ENCODE peak calls at places on chromosome 6, in six cellular contexts. A, T, Y, G, J and S are unnamed samples.

GRCh38 chr6:96724641-96725040 is 112.6 kb downstream of the GPR63 start:
- DNase-seq in A (no peak), T (no peak), Y (no peak), G (no peak), J (no peak), S (no peak)

GRCh38 chr6:140857734-140858380 is 1274.9 kb upstream of the GJE1 start:
- DNase-seq in A (peak; percentile 24), T (no peak), Y (no peak), G (no peak), J (no peak), S (peak; percentile 64)

GRCh38 chr6:44805239-44805849 is 417.8 kb downstream of the CDC5L start:
- DNase-seq in A (no peak), T (no peak), Y (no peak), G (no peak), J (no peak), S (no peak)

GRCh38 chr6:53432318-53433161 is 83.8 kb upstream of the ELOVL5 start:
- DNase-seq in A (no peak), T (peak; percentile 93), Y (no peak), G (no peak), J (no peak), S (no peak)

GRCh38 chr6:69164564-69165252 is 529.6 kb downstream of the ADGRB3 start:
- DNase-seq in A (no peak), T (no peak), Y (peak; percentile 46), G (no peak), J (no peak), S (no peak)

GRCh38 chr6:105816875-105817274 is 269.3 kb upstream of the PRDM1 start:
- DNase-seq in A (no peak), T (no peak), Y (no peak), G (no peak), J (no peak), S (no peak)

GRCh38 chr6:139605350-139605749 is 230.9 kb upstream of the CITED2 start:
- DNase-seq in A (no peak), T (no peak), Y (no peak), G (no peak), J (no peak), S (no peak)

GRCh38 chr6:46882622-46883021 is 39.1 kb downstream of the ADGRF5 start:
- DNase-seq in A (no peak), T (no peak), Y (no peak), G (no peak), J (no peak), S (no peak)

GRCh38 chr6:164069352-164070022 is 655.0 kb downstream of the QKI start:
- DNase-seq in A (no peak), T (no peak), Y (no peak), G (no peak), J (no peak), S (no peak)

GRCh38 chr6:38508894-38509293 is 130.8 kb downstream of the BTBD9 start:
- DNase-seq in A (no peak), T (peak; percentile 20), Y (no peak), G (no peak), J (no peak), S (no peak)

GRCh38 chr6:107965746-107966145 is 7.7 kb upstream of the SEC63 start:
- DNase-seq in A (no peak), T (no peak), Y (no peak), G (no peak), J (no peak), S (no peak)

GRCh38 chr6:81485395-81485794 is 267.1 kb downstream of the TENT5A start:
- DNase-seq in A (no peak), T (no peak), Y (no peak), G (no peak), J (no peak), S (no peak)

GRCh38 chr6:39377530-39377929 is 55.0 kb upstream of the KCNK16 start:
- DNase-seq in A (peak; percentile 23), T (peak; percentile 33), Y (peak; percentile 79), G (no peak), J (peak; percentile 76), S (no peak)

GRCh38 chr6:130406935-130407532 is 41.2 kb downstream of the TMEM200A start:
- DNase-seq in A (no peak), T (no peak), Y (no peak), G (no peak), J (no peak), S (no peak)

GRCh38 chr6:47529734-47530133 is 52.1 kb downstream of the CD2AP start:
- DNase-seq in A (no peak), T (no peak), Y (no peak), G (no peak), J (no peak), S (no peak)

GRCh38 chr6:143689852-143690251 is 12.1 kb downstream of the PHACTR2 start:
- DNase-seq in A (no peak), T (no peak), Y (no peak), G (no peak), J (no peak), S (no peak)

GRCh38 chr6:9659848-9660247 is 755.0 kb downstream of the TFAP2A start:
- DNase-seq in A (no peak), T (no peak), Y (no peak), G (no peak), J (no peak), S (no peak)

GRCh38 chr6:124997196-124997875 is 35.1 kb downstream of the RNF217 start:
- DNase-seq in A (no peak), T (no peak), Y (no peak), G (no peak), J (no peak), S (no peak)

GRCh38 chr6:30960907-30961673 is 20.3 kb downstream of the MUCL3 start:
- DNase-seq in A (no peak), T (peak; percentile 50), Y (no peak), G (no peak), J (no peak), S (no peak)

GRCh38 chr6:136989591-136990578 is 54.9 kb downstream of the IL20RA start:
- DNase-seq in A (no peak), T (no peak), Y (peak; percentile 87), G (no peak), J (peak; percentile 76), S (no peak)

GRCh38 chr6:139367810-139368321 is 6.6 kb downstream of the CITED2 start:
- DNase-seq in A (no peak), T (no peak), Y (no peak), G (no peak), J (no peak), S (no peak)

GRCh38 chr6:49552596-49552995 is 2.1 kb downstream of the C6orf141 start:
- DNase-seq in A (no peak), T (no peak), Y (no peak), G (no peak), J (no peak), S (no peak)

GRCh38 chr6:110597754-110598153 is 121.3 kb upstream of the SLC22A16 start:
- DNase-seq in A (no peak), T (no peak), Y (no peak), G (no peak), J (no peak), S (no peak)

GRCh38 chr6:105804436-105804835 is 281.7 kb upstream of the PRDM1 start:
- DNase-seq in A (no peak), T (no peak), Y (no peak), G (no peak), J (no peak), S (no peak)

GRCh38 chr6:35049885-35050284 is 91.3 kb downstream of the TCP11 start:
- DNase-seq in A (no peak), T (no peak), Y (peak; percentile 66), G (no peak), J (no peak), S (no peak)

GRCh38 chr6:83270971-83271714 is 78.0 kb downstream of the RWDD2A start:
- DNase-seq in A (peak; percentile 55), T (no peak), Y (no peak), G (no peak), J (no peak), S (no peak)

DNA sequence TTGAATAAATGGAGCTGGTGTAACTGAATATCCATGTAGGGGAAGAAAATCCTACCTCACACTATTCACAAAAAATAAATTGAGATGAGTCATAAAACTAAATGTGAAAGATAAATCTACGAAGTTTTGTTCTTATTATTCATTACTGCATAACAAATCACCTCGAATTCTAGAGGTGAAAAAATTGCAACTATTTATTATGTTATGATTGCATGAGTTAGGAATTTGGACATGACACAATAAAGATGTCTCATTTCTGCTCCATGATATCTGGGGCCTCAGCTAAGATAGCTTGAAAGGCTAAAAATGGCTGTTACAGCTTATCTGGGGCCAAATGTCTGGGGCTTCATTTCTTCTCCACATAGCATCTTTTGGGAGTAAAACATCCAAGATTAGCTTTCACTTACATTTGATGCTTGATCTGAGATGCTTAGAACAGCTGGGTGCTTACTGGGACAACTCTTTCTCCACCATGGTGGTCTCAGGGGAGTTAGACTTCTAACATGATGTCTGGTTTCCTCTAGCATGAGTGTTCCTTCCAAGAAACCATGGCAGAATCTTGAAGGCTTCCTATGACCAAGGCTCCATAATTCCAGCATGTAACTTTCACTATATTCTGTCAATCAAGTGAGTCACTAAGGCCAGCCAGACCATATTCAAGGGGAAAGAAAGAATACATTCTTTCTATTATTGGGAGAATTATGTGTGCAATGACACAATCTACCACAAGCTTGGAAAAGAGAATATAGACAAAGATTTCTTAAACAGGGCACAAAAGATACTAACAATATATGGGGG is 30.1 kb downstream of the OR2B6 start:
- DNase-seq in A (no peak), T (no peak), Y (no peak), G (no peak), J (no peak), S (no peak)
- H3K27ac ChIP-seq in A (no peak overlapping the region), T (no peak overlapping the region), Y (no peak overlapping the region), G (no peak overlapping the region), J (no peak overlapping the region), S (no peak overlapping the region)

DNA sequence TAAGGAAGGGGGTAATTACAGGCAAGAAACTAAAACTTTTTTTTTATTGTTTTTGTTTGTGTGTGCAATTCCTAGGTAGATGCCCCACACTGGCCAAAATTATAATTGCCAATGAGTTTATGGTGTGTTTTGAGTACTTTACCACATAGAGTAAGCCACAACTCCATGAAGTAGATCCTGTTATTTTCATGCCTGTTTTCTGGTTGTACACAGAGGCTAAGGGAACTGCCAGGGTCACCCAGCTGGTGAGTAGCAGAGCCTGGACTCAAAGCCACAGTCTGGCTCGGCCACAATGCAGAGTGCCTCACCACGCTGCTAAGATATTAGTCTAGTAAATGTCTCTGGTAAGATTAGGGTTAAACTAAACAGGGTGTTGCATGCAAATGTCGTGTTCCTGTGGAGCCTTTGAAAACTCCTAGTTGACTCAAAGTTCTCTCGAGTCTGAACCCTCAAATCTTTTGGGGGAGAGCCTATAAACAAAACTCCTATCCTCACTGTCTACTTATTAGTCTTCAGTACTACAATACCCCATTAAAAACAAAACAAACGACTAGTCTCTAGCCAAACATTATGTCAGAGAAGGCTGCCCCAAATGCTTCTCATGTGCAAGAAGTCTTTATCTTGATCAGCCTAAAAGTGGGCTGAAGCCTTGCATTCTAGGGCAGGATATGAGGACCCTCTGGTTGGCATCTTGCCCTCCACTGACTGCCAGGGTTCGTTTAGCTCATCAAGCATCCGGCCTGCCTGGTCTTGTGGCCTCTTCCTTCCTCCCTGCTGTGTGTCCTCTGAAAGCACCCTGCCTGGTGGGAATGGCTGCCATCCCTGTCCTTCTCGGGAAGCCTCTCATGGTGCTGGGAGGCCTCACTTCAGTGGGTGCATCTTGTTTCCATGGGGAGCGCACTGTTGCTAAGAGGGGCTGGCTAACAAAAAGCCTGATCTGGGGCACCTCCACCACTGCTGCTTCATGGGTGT is 4.2 kb downstream of the DUSP22 start:
- DNase-seq in A (no peak), T (no peak), Y (no peak), G (peak; percentile 92), J (peak; percentile 28), S (no peak)
- TF ChIP-seq CTCF in A (no peak), T (no peak), Y (peak; percentile 13), G (peak; percentile 49), J (no peak), S (no peak)

GRCh38 chr6:41427642-41428401 is 92.4 kb downstream of the NCR2 start:
- DNase-seq in A (no peak), T (peak; percentile 65), Y (peak; percentile 71), G (no peak), J (peak; percentile 82), S (no peak)
- TF ChIP-seq SIN3A in A (no peak), T (no peak), Y (no peak), G (no peak), J (no peak), S (no peak)

GRCh38 chr6:16126056-16126455 is 2.8 kb upstream of the MYLIP start:
- DNase-seq in A (no peak), T (no peak), Y (no peak), G (no peak), J (no peak), S (no peak)
- H3K27ac ChIP-seq in A (no peak overlapping the region), T (no peak overlapping the region), Y (no peak overlapping the region), G (no peak overlapping the region), J (no peak overlapping the region), S (no peak overlapping the region)